ENCODE peak calls at places on chromosomes 16 and 17, in ten cellular contexts. One of them, this sample, is unnamed.

GRCh38 chr16:11310997-11311561 is 29.9 kb upstream of the PRM1 start:
- DNase-seq in prostate gland: no peak
- DNase-seq in H54: no peak
- DNase-seq in uterus: no peak
- DNase-seq in adrenal gland: no peak
- DNase-seq in HCT116: no peak
- DNase-seq in H1: no peak
- DNase-seq in sigmoid colon: no peak
- DNase-seq in IMR-90: no peak
- DNase-seq in transverse colon: no peak
- DNase-seq in this sample: peak

GRCh38 chr17:68197997-68198930 is 49.6 kb upstream of the AMZ2 start:
- DNase-seq in prostate gland: no peak
- DNase-seq in H54: no peak
- DNase-seq in uterus: no peak
- DNase-seq in adrenal gland: no peak
- DNase-seq in HCT116: no peak
- DNase-seq in H1: peak
- DNase-seq in sigmoid colon: no peak
- DNase-seq in IMR-90: no peak
- DNase-seq in transverse colon: no peak
- DNase-seq in this sample: no peak

GRCh38 chr17:58277107-58277506 is 3.6 kb downstream of the MPO start:
- DNase-seq in prostate gland: no peak
- DNase-seq in H54: no peak
- DNase-seq in uterus: no peak
- DNase-seq in adrenal gland: no peak
- DNase-seq in HCT116: peak
- DNase-seq in H1: no peak
- DNase-seq in sigmoid colon: no peak
- DNase-seq in IMR-90: peak
- DNase-seq in transverse colon: no peak
- DNase-seq in this sample: no peak

GRCh38 chr17:59404471-59404870 is 73.0 kb downstream of the YPEL2 start:
- DNase-seq in prostate gland: no peak
- DNase-seq in H54: no peak
- DNase-seq in uterus: no peak
- DNase-seq in adrenal gland: no peak
- DNase-seq in HCT116: no peak
- DNase-seq in H1: no peak
- DNase-seq in sigmoid colon: no peak
- DNase-seq in IMR-90: no peak
- DNase-seq in transverse colon: no peak
- DNase-seq in this sample: no peak

GRCh38 chr16:89256651-89257254 is 39.2 kb downstream of the ZNF778 start:
- DNase-seq in prostate gland: peak
- DNase-seq in H54: no peak
- DNase-seq in uterus: no peak
- DNase-seq in adrenal gland: peak
- DNase-seq in HCT116: no peak
- DNase-seq in H1: peak
- DNase-seq in sigmoid colon: peak
- DNase-seq in IMR-90: peak
- DNase-seq in transverse colon: peak
- DNase-seq in this sample: peak

GRCh38 chr17:21318439-21318838 is 33.9 kb downstream of the MAP2K3 start:
- DNase-seq in prostate gland: no peak
- DNase-seq in H54: no peak
- DNase-seq in uterus: no peak
- DNase-seq in adrenal gland: no peak
- DNase-seq in HCT116: no peak
- DNase-seq in H1: peak
- DNase-seq in sigmoid colon: peak
- DNase-seq in IMR-90: no peak
- DNase-seq in transverse colon: no peak
- DNase-seq in this sample: no peak

GRCh38 chr16:31113420-31114124 is 3.9 kb upstream of the KAT8 start:
- DNase-seq in prostate gland: no peak
- DNase-seq in H54: no peak
- DNase-seq in uterus: no peak
- DNase-seq in adrenal gland: no peak
- DNase-seq in HCT116: no peak
- DNase-seq in H1: no peak
- DNase-seq in sigmoid colon: no peak
- DNase-seq in IMR-90: no peak
- DNase-seq in transverse colon: no peak
- DNase-seq in this sample: peak

GRCh38 chr16:82585675-82586074 is 41.1 kb upstream of the CDH13 start:
- DNase-seq in prostate gland: no peak
- DNase-seq in H54: peak
- DNase-seq in uterus: no peak
- DNase-seq in adrenal gland: no peak
- DNase-seq in HCT116: no peak
- DNase-seq in H1: no peak
- DNase-seq in sigmoid colon: no peak
- DNase-seq in IMR-90: peak
- DNase-seq in transverse colon: no peak
- DNase-seq in this sample: no peak

GRCh38 chr16:85613609-85614337 is 651 bp downstream of the GSE1 start:
- DNase-seq in prostate gland: peak
- DNase-seq in H54: no peak
- DNase-seq in uterus: peak
- DNase-seq in adrenal gland: peak
- DNase-seq in HCT116: no peak
- DNase-seq in H1: peak
- DNase-seq in sigmoid colon: peak
- DNase-seq in IMR-90: no peak
- DNase-seq in transverse colon: peak
- DNase-seq in this sample: peak

GRCh38 chr16:67644038-67644437 is 906 bp upstream of the CARMIL2 start:
- DNase-seq in prostate gland: no peak
- DNase-seq in H54: no peak
- DNase-seq in uterus: no peak
- DNase-seq in adrenal gland: no peak
- DNase-seq in HCT116: no peak
- DNase-seq in H1: no peak
- DNase-seq in sigmoid colon: no peak
- DNase-seq in IMR-90: no peak
- DNase-seq in transverse colon: no peak
- DNase-seq in this sample: no peak

GRCh38 chr17:4304417-4305027 is 40.7 kb upstream of the ANKFY1 start:
- DNase-seq in prostate gland: peak
- DNase-seq in H54: peak
- DNase-seq in uterus: peak
- DNase-seq in adrenal gland: peak
- DNase-seq in HCT116: peak
- DNase-seq in H1: no peak
- DNase-seq in sigmoid colon: no peak
- DNase-seq in IMR-90: peak
- DNase-seq in transverse colon: peak
- DNase-seq in this sample: peak

GRCh38 chr17:39872700-39873099 is 4.7 kb downstream of the ZPBP2 start:
- DNase-seq in prostate gland: no peak
- DNase-seq in H54: no peak
- DNase-seq in uterus: no peak
- DNase-seq in adrenal gland: no peak
- DNase-seq in HCT116: no peak
- DNase-seq in H1: no peak
- DNase-seq in sigmoid colon: no peak
- DNase-seq in IMR-90: peak
- DNase-seq in transverse colon: no peak
- DNase-seq in this sample: peak

GRCh38 chr17:77771998-77772397 is 186.5 kb upstream of the TNRC6C start:
- DNase-seq in prostate gland: no peak
- DNase-seq in H54: no peak
- DNase-seq in uterus: no peak
- DNase-seq in adrenal gland: no peak
- DNase-seq in HCT116: no peak
- DNase-seq in H1: no peak
- DNase-seq in sigmoid colon: no peak
- DNase-seq in IMR-90: no peak
- DNase-seq in transverse colon: no peak
- DNase-seq in this sample: no peak

GRCh38 chr17:39671651-39672521 is 3.6 kb downstream of the PNMT start:
- DNase-seq in prostate gland: peak
- DNase-seq in H54: no peak
- DNase-seq in uterus: no peak
- DNase-seq in adrenal gland: no peak
- DNase-seq in HCT116: peak
- DNase-seq in H1: peak
- DNase-seq in sigmoid colon: no peak
- DNase-seq in IMR-90: peak
- DNase-seq in transverse colon: peak
- DNase-seq in this sample: peak

GRCh38 chr16:14072360-14072759 is 1.2 kb downstream of the MRTFB start:
- DNase-seq in prostate gland: no peak
- DNase-seq in H54: no peak
- DNase-seq in uterus: no peak
- DNase-seq in adrenal gland: no peak
- DNase-seq in HCT116: no peak
- DNase-seq in H1: no peak
- DNase-seq in sigmoid colon: no peak
- DNase-seq in IMR-90: no peak
- DNase-seq in transverse colon: no peak
- DNase-seq in this sample: no peak

DNA sequence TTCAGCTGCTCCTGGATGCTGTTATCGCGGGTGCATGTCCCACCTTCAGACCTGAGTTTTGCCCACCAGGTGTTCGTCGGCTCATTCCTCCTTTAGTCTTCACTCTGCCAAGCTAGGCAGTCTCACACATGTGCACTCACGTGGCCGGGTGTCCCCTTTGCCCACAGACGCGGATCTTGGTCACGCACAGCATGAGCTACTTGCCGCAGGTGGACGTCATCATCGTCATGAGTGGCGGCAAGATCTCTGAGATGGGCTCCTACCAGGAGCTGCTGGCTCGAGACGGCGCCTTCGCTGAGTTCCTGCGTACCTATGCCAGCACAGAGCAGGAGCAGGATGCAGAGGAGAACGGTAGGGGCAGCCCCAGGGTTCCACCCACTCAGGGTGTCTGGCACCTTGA is 133.1 kb downstream of the ABCC6 start:
- DNase-seq in prostate gland: no peak
- DNase-seq in H54: no peak
- DNase-seq in uterus: no peak
- DNase-seq in adrenal gland: no peak
- DNase-seq in HCT116: no peak
- DNase-seq in H1: no peak
- DNase-seq in sigmoid colon: no peak
- DNase-seq in IMR-90: no peak
- DNase-seq in transverse colon: no peak
- DNase-seq in this sample: no peak
- TF ChIP-seq POLR2A in prostate gland: no peak
- TF ChIP-seq POLR2A in H54: no peak
- TF ChIP-seq POLR2A in uterus: no peak
- TF ChIP-seq POLR2A in adrenal gland: no peak
- TF ChIP-seq POLR2A in HCT116: no peak
- TF ChIP-seq POLR2A in H1: no peak
- TF ChIP-seq POLR2A in sigmoid colon: no peak
- TF ChIP-seq POLR2A in IMR-90: no peak
- TF ChIP-seq POLR2A in transverse colon: no peak
- TF ChIP-seq POLR2A in this sample: no peak

GRCh38 chr17:45317113-45317820 is 447 bp upstream of the MAP3K14 start:
- DNase-seq in prostate gland: peak
- DNase-seq in H54: peak
- DNase-seq in uterus: peak
- DNase-seq in adrenal gland: peak
- DNase-seq in HCT116: peak
- DNase-seq in H1: peak
- DNase-seq in sigmoid colon: peak
- DNase-seq in IMR-90: peak
- DNase-seq in transverse colon: peak
- DNase-seq in this sample: peak
- TF ChIP-seq POLR2A in prostate gland: no peak
- TF ChIP-seq POLR2A in H54: peak
- TF ChIP-seq POLR2A in uterus: no peak
- TF ChIP-seq POLR2A in adrenal gland: no peak
- TF ChIP-seq POLR2A in HCT116: peak
- TF ChIP-seq POLR2A in H1: no peak
- TF ChIP-seq POLR2A in sigmoid colon: peak
- TF ChIP-seq POLR2A in IMR-90: no peak
- TF ChIP-seq POLR2A in transverse colon: peak
- TF ChIP-seq POLR2A in this sample: peak

GRCh38 chr17:80260791-80261158 is at the start of gene RNF213:
- DNase-seq in prostate gland: peak
- DNase-seq in H54: peak
- DNase-seq in uterus: peak
- DNase-seq in adrenal gland: peak
- DNase-seq in HCT116: no peak
- DNase-seq in H1: peak
- DNase-seq in sigmoid colon: no peak
- DNase-seq in IMR-90: no peak
- DNase-seq in transverse colon: peak
- DNase-seq in this sample: peak

GRCh38 chr17:80261895-80262279 is 1.2 kb downstream of the RNF213 start:
- DNase-seq in prostate gland: no peak
- DNase-seq in H54: no peak
- DNase-seq in uterus: no peak
- DNase-seq in adrenal gland: no peak
- DNase-seq in HCT116: no peak
- DNase-seq in H1: no peak
- DNase-seq in sigmoid colon: no peak
- DNase-seq in IMR-90: no peak
- DNase-seq in transverse colon: no peak
- DNase-seq in this sample: no peak

GRCh38 chr17:80257716-80258213 is 2.9 kb upstream of the RNF213 start:
- DNase-seq in prostate gland: no peak
- DNase-seq in H54: no peak
- DNase-seq in uterus: no peak
- DNase-seq in adrenal gland: no peak
- DNase-seq in HCT116: no peak
- DNase-seq in H1: no peak
- DNase-seq in sigmoid colon: no peak
- DNase-seq in IMR-90: no peak
- DNase-seq in transverse colon: peak
- DNase-seq in this sample: no peak

GRCh38 chr17:80261159-80261894 is 675 bp downstream of the RNF213 start:
- DNase-seq in prostate gland: peak
- DNase-seq in H54: peak
- DNase-seq in uterus: peak
- DNase-seq in adrenal gland: peak
- DNase-seq in HCT116: no peak
- DNase-seq in H1: peak
- DNase-seq in sigmoid colon: peak
- DNase-seq in IMR-90: peak
- DNase-seq in transverse colon: peak
- DNase-seq in this sample: peak

GRCh38 chr17:80259642-80260535 is 763 bp upstream of the RNF213 start:
- DNase-seq in prostate gland: peak
- DNase-seq in H54: peak
- DNase-seq in uterus: peak
- DNase-seq in adrenal gland: peak
- DNase-seq in HCT116: no peak
- DNase-seq in H1: peak
- DNase-seq in sigmoid colon: peak
- DNase-seq in IMR-90: peak
- DNase-seq in transverse colon: peak
- DNase-seq in this sample: peak
- TF ChIP-seq POLR2A in prostate gland: peak
- TF ChIP-seq POLR2A in H54: peak
- TF ChIP-seq POLR2A in uterus: peak
- TF ChIP-seq POLR2A in adrenal gland: peak
- TF ChIP-seq POLR2A in HCT116: peak
- TF ChIP-seq POLR2A in H1: no peak
- TF ChIP-seq POLR2A in sigmoid colon: no peak
- TF ChIP-seq POLR2A in IMR-90: peak
- TF ChIP-seq POLR2A in transverse colon: no peak
- TF ChIP-seq POLR2A in this sample: no peak

GRCh38 chr17:47741109-47741792 is 8.2 kb downstream of the TBX21 start:
- DNase-seq in prostate gland: no peak
- DNase-seq in H54: no peak
- DNase-seq in uterus: no peak
- DNase-seq in adrenal gland: no peak
- DNase-seq in HCT116: no peak
- DNase-seq in H1: no peak
- DNase-seq in sigmoid colon: peak
- DNase-seq in IMR-90: no peak
- DNase-seq in transverse colon: no peak
- DNase-seq in this sample: no peak
- TF ChIP-seq POLR2A in prostate gland: no peak
- TF ChIP-seq POLR2A in H54: no peak
- TF ChIP-seq POLR2A in uterus: no peak
- TF ChIP-seq POLR2A in adrenal gland: no peak
- TF ChIP-seq POLR2A in HCT116: no peak
- TF ChIP-seq POLR2A in H1: no peak
- TF ChIP-seq POLR2A in sigmoid colon: no peak
- TF ChIP-seq POLR2A in IMR-90: no peak
- TF ChIP-seq POLR2A in transverse colon: no peak
- TF ChIP-seq POLR2A in this sample: no peak

This sample was measured in NB4.